ENCODE peak calls at places on chromosomes 6 and 20, in nine cellular contexts. G is kidney, K is tibial artery, U is iPS-NIHi11, O is stromal cell of bone marrow, V is lower lobe of right lung, E is ELR, D is AML-193, I is Kasumi-1. Z is an unnamed sample.

GRCh38 chr6:139164001-139164400 is 29.1 kb downstream of the HECA start:
- DNase-seq in D (no peak), U (peak), K (no peak), V (no peak), O (no peak), E (no peak), I (no peak), G (no peak), Z (no peak)

GRCh38 chr20:47146703-47147102 is 209.8 kb downstream of the ZMYND8 start:
- DNase-seq in K (no peak), O (no peak), I (no peak), U (no peak), E (peak), G (no peak), V (no peak), D (no peak), Z (no peak)

GRCh38 chr6:142984386-142984785 is 39.4 kb upstream of the HIVEP2 start:
- DNase-seq in O (peak), I (no peak), U (no peak), E (no peak), K (peak), G (no peak), V (no peak), D (no peak), Z (no peak)

GRCh38 chr6:167311286-167311685 is 13.6 kb upstream of the TTLL2 start:
- DNase-seq in G (no peak), U (no peak), D (no peak), I (no peak), O (no peak), K (no peak), E (no peak), V (no peak), Z (peak)

GRCh38 chr6:86963352-86963751 is 26.0 kb downstream of the HTR1E start:
- DNase-seq in D (no peak), U (no peak), O (no peak), V (no peak), G (no peak), I (no peak), K (no peak), E (peak), Z (no peak)

GRCh38 chr20:62684986-62685385 is 23.6 kb upstream of the NTSR1 start:
- DNase-seq in K (no peak), D (no peak), G (no peak), E (no peak), O (no peak), U (no peak), I (no peak), V (no peak), Z (no peak)

GRCh38 chr6:37149750-37150149 is 20.2 kb upstream of the PIM1 start:
- DNase-seq in O (no peak), G (no peak), K (no peak), U (no peak), V (no peak), E (no peak), I (no peak), D (no peak), Z (no peak)

GRCh38 chr6:156975414-156975813 is 198.2 kb downstream of the ARID1B start:
- DNase-seq in V (no peak), O (no peak), E (no peak), K (no peak), I (no peak), U (no peak), D (no peak), G (no peak), Z (no peak)

GRCh38 chr6:80460396-80460912 is 354.0 kb downstream of the BCKDHB start:
- DNase-seq in I (no peak), G (no peak), E (no peak), K (no peak), U (no peak), D (no peak), O (peak), V (no peak), Z (no peak)

GRCh38 chr6:151276112-151276745 is 36.5 kb downstream of the AKAP12 start:
- DNase-seq in I (no peak), G (no peak), E (peak), K (no peak), U (no peak), D (no peak), V (no peak), O (peak), Z (no peak)

GRCh38 chr6:53496797-53497196 is 48.1 kb downstream of the GCLC start:
- DNase-seq in O (peak), D (no peak), K (no peak), U (no peak), I (no peak), V (no peak), G (no peak), E (peak), Z (no peak)

GRCh38 chr6:44062771-44063560 is 64.3 kb downstream of the MRPL14 start:
- DNase-seq in I (no peak), E (no peak), U (peak), G (no peak), K (no peak), D (no peak), O (no peak), V (peak), Z (no peak)

GRCh38 chr20:61251529-61252393 is at the start of gene CDH4:
- DNase-seq in U (peak), K (no peak), E (peak), O (no peak), V (no peak), D (no peak), I (no peak), G (no peak), Z (peak)

GRCh38 chr20:62733891-62734290 is 25.3 kb downstream of the NTSR1 start:
- DNase-seq in V (peak), I (no peak), U (no peak), E (no peak), G (peak), D (no peak), K (peak), O (no peak), Z (no peak)

GRCh38 chr6:113439861-113440260 is 417.3 kb upstream of the MARCKS start:
- DNase-seq in G (no peak), E (no peak), U (no peak), I (no peak), D (no peak), K (no peak), O (no peak), V (no peak), Z (no peak)

GRCh38 chr6:107458687-107459282 is 579 bp downstream of the PDSS2 start:
- DNase-seq in E (peak), O (no peak), D (no peak), K (no peak), G (peak), V (no peak), I (peak), U (peak), Z (no peak)

GRCh38 chr6:14269434-14269833 is 151.9 kb downstream of the CD83 start:
- DNase-seq in V (no peak), E (no peak), U (no peak), I (no peak), G (no peak), D (no peak), K (no peak), O (no peak), Z (no peak)

GRCh38 chr6:52020961-52021570 is 66.3 kb downstream of the PKHD1 start:
- DNase-seq in I (peak), D (peak), U (no peak), V (no peak), E (peak), O (peak), G (no peak), K (no peak), Z (no peak)

GRCh38 chr6:158488065-158488464 is 71.8 kb upstream of the TMEM181 start:
- DNase-seq in D (no peak), I (no peak), E (peak), K (no peak), O (peak), U (no peak), V (no peak), G (no peak), Z (no peak)